ENCODE peak calls at places on chromosomes 12 and 14, in ten cellular contexts. One of them, this sample, is unnamed. For H3K9me3, the result is how much of the 10 kb centered on the place peaks cover.

GRCh38 chr12:7450667-7451066 is 6.7 kb upstream of the CD163L1 start:
- DNase-seq in lower lobe of right lung: no peak
- DNase-seq in neural progenitor cell: no peak
- DNase-seq in PC-9: no peak
- DNase-seq in transverse colon: no peak
- DNase-seq in adrenal gland: no peak
- DNase-seq in breast epithelium: no peak
- DNase-seq in colonic mucosa: no peak
- DNase-seq in tibial nerve: no peak
- DNase-seq in tibial artery: no peak
- DNase-seq in this sample: no peak

GRCh38 chr12:79358716-79359341 is 331.9 kb downstream of the PAWR start:
- DNase-seq in tibial artery: no peak
- DNase-seq in neural progenitor cell: no peak
- DNase-seq in adrenal gland: no peak
- DNase-seq in lower lobe of right lung: no peak
- DNase-seq in transverse colon: no peak
- DNase-seq in breast epithelium: peak
- DNase-seq in tibial nerve: no peak
- DNase-seq in PC-9: no peak
- DNase-seq in colonic mucosa: no peak
- DNase-seq in this sample: no peak

GRCh38 chr12:85784096-85784720 is 52.0 kb downstream of the RASSF9 start:
- DNase-seq in lower lobe of right lung: no peak
- DNase-seq in tibial nerve: no peak
- DNase-seq in PC-9: peak
- DNase-seq in transverse colon: no peak
- DNase-seq in tibial artery: no peak
- DNase-seq in neural progenitor cell: no peak
- DNase-seq in breast epithelium: no peak
- DNase-seq in adrenal gland: no peak
- DNase-seq in colonic mucosa: no peak
- DNase-seq in this sample: no peak

GRCh38 chr14:35821546-35822411 is 4.4 kb upstream of the BRMS1L start:
- DNase-seq in tibial nerve: no peak
- DNase-seq in transverse colon: no peak
- DNase-seq in adrenal gland: no peak
- DNase-seq in tibial artery: no peak
- DNase-seq in PC-9: peak
- DNase-seq in lower lobe of right lung: no peak
- DNase-seq in colonic mucosa: no peak
- DNase-seq in neural progenitor cell: no peak
- DNase-seq in breast epithelium: no peak
- DNase-seq in this sample: no peak

GRCh38 chr12:66900616-66901015 is 221.7 kb upstream of the GRIP1 start:
- DNase-seq in PC-9: no peak
- DNase-seq in transverse colon: no peak
- DNase-seq in tibial nerve: no peak
- DNase-seq in neural progenitor cell: no peak
- DNase-seq in colonic mucosa: no peak
- DNase-seq in lower lobe of right lung: no peak
- DNase-seq in tibial artery: no peak
- DNase-seq in adrenal gland: no peak
- DNase-seq in breast epithelium: no peak
- DNase-seq in this sample: no peak

GRCh38 chr12:112252184-112252583 is 126.8 kb downstream of the TRAFD1 start:
- DNase-seq in PC-9: no peak
- DNase-seq in transverse colon: no peak
- DNase-seq in colonic mucosa: no peak
- DNase-seq in neural progenitor cell: no peak
- DNase-seq in breast epithelium: no peak
- DNase-seq in tibial nerve: no peak
- DNase-seq in adrenal gland: no peak
- DNase-seq in tibial artery: no peak
- DNase-seq in lower lobe of right lung: peak
- DNase-seq in this sample: no peak

GRCh38 chr14:61258985-61259384 is 22.2 kb downstream of the TMEM30B start:
- DNase-seq in transverse colon: no peak
- DNase-seq in adrenal gland: no peak
- DNase-seq in tibial nerve: no peak
- DNase-seq in neural progenitor cell: no peak
- DNase-seq in tibial artery: no peak
- DNase-seq in colonic mucosa: no peak
- DNase-seq in breast epithelium: no peak
- DNase-seq in PC-9: no peak
- DNase-seq in lower lobe of right lung: no peak
- DNase-seq in this sample: no peak

GRCh38 chr14:80213602-80214001 is 2.3 kb upstream of the DIO2 start:
- DNase-seq in neural progenitor cell: peak
- DNase-seq in PC-9: peak
- DNase-seq in adrenal gland: peak
- DNase-seq in tibial artery: no peak
- DNase-seq in breast epithelium: no peak
- DNase-seq in tibial nerve: no peak
- DNase-seq in colonic mucosa: peak
- DNase-seq in transverse colon: peak
- DNase-seq in lower lobe of right lung: no peak
- DNase-seq in this sample: no peak

GRCh38 chr12:53207042-53207441 is at the start of gene ITGB7:
- DNase-seq in tibial artery: peak
- DNase-seq in tibial nerve: no peak
- DNase-seq in transverse colon: peak
- DNase-seq in colonic mucosa: peak
- DNase-seq in lower lobe of right lung: no peak
- DNase-seq in adrenal gland: no peak
- DNase-seq in neural progenitor cell: no peak
- DNase-seq in PC-9: no peak
- DNase-seq in breast epithelium: no peak
- DNase-seq in this sample: peak

GRCh38 chr14:85853996-85854526 is 324.1 kb downstream of the FLRT2 start:
- DNase-seq in neural progenitor cell: no peak
- DNase-seq in adrenal gland: no peak
- DNase-seq in PC-9: no peak
- DNase-seq in colonic mucosa: no peak
- DNase-seq in tibial nerve: no peak
- DNase-seq in transverse colon: no peak
- DNase-seq in breast epithelium: no peak
- DNase-seq in lower lobe of right lung: no peak
- DNase-seq in tibial artery: no peak
- DNase-seq in this sample: no peak

GRCh38 chr14:34044666-34045306 is 93.9 kb upstream of the EGLN3 start:
- DNase-seq in adrenal gland: no peak
- DNase-seq in lower lobe of right lung: no peak
- DNase-seq in PC-9: no peak
- DNase-seq in breast epithelium: no peak
- DNase-seq in tibial artery: no peak
- DNase-seq in tibial nerve: no peak
- DNase-seq in colonic mucosa: no peak
- DNase-seq in transverse colon: no peak
- DNase-seq in neural progenitor cell: no peak
- DNase-seq in this sample: no peak

GRCh38 chr12:105555556-105555973 is 225.1 kb downstream of the C12orf75 start:
- DNase-seq in lower lobe of right lung: no peak
- DNase-seq in neural progenitor cell: no peak
- DNase-seq in tibial artery: no peak
- DNase-seq in tibial nerve: no peak
- DNase-seq in colonic mucosa: no peak
- DNase-seq in breast epithelium: no peak
- DNase-seq in PC-9: no peak
- DNase-seq in transverse colon: no peak
- DNase-seq in adrenal gland: no peak
- DNase-seq in this sample: no peak

GRCh38 chr14:100903672-100904185 is at the start of gene RTL1:
- DNase-seq in tibial artery: peak
- DNase-seq in colonic mucosa: no peak
- DNase-seq in breast epithelium: no peak
- DNase-seq in neural progenitor cell: no peak
- DNase-seq in lower lobe of right lung: no peak
- DNase-seq in transverse colon: no peak
- DNase-seq in adrenal gland: peak
- DNase-seq in PC-9: no peak
- DNase-seq in tibial nerve: no peak
- DNase-seq in this sample: peak

GRCh38 chr12:13198921-13199320 is 2.4 kb downstream of the EMP1 start:
- DNase-seq in tibial artery: no peak
- DNase-seq in transverse colon: no peak
- DNase-seq in lower lobe of right lung: no peak
- DNase-seq in adrenal gland: no peak
- DNase-seq in PC-9: peak
- DNase-seq in colonic mucosa: no peak
- DNase-seq in tibial nerve: no peak
- DNase-seq in breast epithelium: no peak
- DNase-seq in neural progenitor cell: no peak
- DNase-seq in this sample: no peak

GRCh38 chr12:100453953-100454352 is 19.7 kb upstream of the NR1H4 start:
- DNase-seq in adrenal gland: no peak
- DNase-seq in neural progenitor cell: no peak
- DNase-seq in breast epithelium: no peak
- DNase-seq in colonic mucosa: no peak
- DNase-seq in PC-9: no peak
- DNase-seq in lower lobe of right lung: no peak
- DNase-seq in transverse colon: no peak
- DNase-seq in tibial artery: no peak
- DNase-seq in tibial nerve: no peak
- DNase-seq in this sample: no peak
- H3K27ac ChIP-seq in adrenal gland: no peak
- H3K27ac ChIP-seq in neural progenitor cell: no peak
- H3K27ac ChIP-seq in breast epithelium: no peak
- H3K27ac ChIP-seq in colonic mucosa: no peak
- H3K27ac ChIP-seq in PC-9: no peak
- H3K27ac ChIP-seq in lower lobe of right lung: no peak
- H3K27ac ChIP-seq in transverse colon: no peak
- H3K27ac ChIP-seq in tibial artery: no peak
- H3K27ac ChIP-seq in tibial nerve: no peak
- H3K27ac ChIP-seq in this sample: no peak

DNA sequence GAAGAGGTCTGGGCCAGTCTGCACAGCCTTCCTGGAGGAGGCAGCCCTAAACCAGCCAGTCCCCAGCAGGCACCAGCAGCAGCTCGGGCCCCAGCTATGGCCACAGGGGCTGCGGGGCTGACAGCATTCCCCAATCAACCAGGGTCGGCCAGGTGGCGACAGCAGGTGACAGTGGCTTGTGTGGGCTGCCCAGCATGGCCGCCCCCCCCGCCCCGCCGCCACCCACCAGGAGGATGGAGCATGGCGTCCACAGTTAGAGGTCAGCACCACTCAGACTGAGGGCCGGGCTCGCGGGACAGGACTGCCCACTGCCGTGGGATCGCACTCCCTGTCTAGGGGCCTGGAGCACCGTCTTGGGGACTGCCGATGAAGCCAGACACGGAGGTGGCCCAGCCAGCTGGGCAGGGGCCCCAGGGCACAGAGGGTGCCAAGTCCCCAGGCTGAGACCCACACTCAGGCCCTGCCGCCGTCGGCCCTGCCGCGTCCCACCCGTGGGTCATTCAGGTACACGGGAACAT is 15.0 kb downstream of the AKT1 start:
- DNase-seq in tibial nerve: no peak
- DNase-seq in lower lobe of right lung: no peak
- DNase-seq in tibial artery: no peak
- DNase-seq in neural progenitor cell: no peak
- DNase-seq in adrenal gland: no peak
- DNase-seq in PC-9: no peak
- DNase-seq in colonic mucosa: no peak
- DNase-seq in breast epithelium: no peak
- DNase-seq in transverse colon: no peak
- DNase-seq in this sample: no peak
- H3K9me3 ChIP-seq in tibial nerve: under half
- H3K9me3 ChIP-seq in lower lobe of right lung: under half
- H3K9me3 ChIP-seq in tibial artery: under half
- H3K9me3 ChIP-seq in neural progenitor cell: under half
- H3K9me3 ChIP-seq in adrenal gland: under half
- H3K9me3 ChIP-seq in PC-9: under half
- H3K9me3 ChIP-seq in colonic mucosa: under half
- H3K9me3 ChIP-seq in breast epithelium: under half
- H3K9me3 ChIP-seq in transverse colon: under half
- H3K9me3 ChIP-seq in this sample: under half

GRCh38 chr14:32637582-32637981 is 301.1 kb upstream of the NPAS3 start:
- DNase-seq in transverse colon: no peak
- DNase-seq in colonic mucosa: no peak
- DNase-seq in lower lobe of right lung: no peak
- DNase-seq in tibial nerve: no peak
- DNase-seq in PC-9: no peak
- DNase-seq in adrenal gland: no peak
- DNase-seq in breast epithelium: no peak
- DNase-seq in tibial artery: no peak
- DNase-seq in neural progenitor cell: no peak
- DNase-seq in this sample: no peak

GRCh38 chr14:32633214-32633864 is 304.2 kb downstream of the AKAP6 start:
- DNase-seq in tibial artery: no peak
- DNase-seq in PC-9: no peak
- DNase-seq in neural progenitor cell: peak
- DNase-seq in transverse colon: no peak
- DNase-seq in tibial nerve: no peak
- DNase-seq in breast epithelium: no peak
- DNase-seq in lower lobe of right lung: no peak
- DNase-seq in adrenal gland: no peak
- DNase-seq in colonic mucosa: no peak
- DNase-seq in this sample: no peak

GRCh38 chr14:32635103-32635719 is 303.5 kb upstream of the NPAS3 start:
- DNase-seq in transverse colon: no peak
- DNase-seq in breast epithelium: no peak
- DNase-seq in colonic mucosa: no peak
- DNase-seq in tibial artery: no peak
- DNase-seq in neural progenitor cell: no peak
- DNase-seq in adrenal gland: no peak
- DNase-seq in tibial nerve: no peak
- DNase-seq in lower lobe of right lung: no peak
- DNase-seq in PC-9: no peak
- DNase-seq in this sample: no peak

GRCh38 chr14:32630701-32631100 is 301.6 kb downstream of the AKAP6 start:
- DNase-seq in transverse colon: no peak
- DNase-seq in neural progenitor cell: no peak
- DNase-seq in tibial nerve: no peak
- DNase-seq in lower lobe of right lung: no peak
- DNase-seq in tibial artery: no peak
- DNase-seq in breast epithelium: no peak
- DNase-seq in PC-9: no peak
- DNase-seq in adrenal gland: no peak
- DNase-seq in colonic mucosa: no peak
- DNase-seq in this sample: no peak

GRCh38 chr14:32633930-32634329 is 304.7 kb upstream of the NPAS3 start:
- DNase-seq in neural progenitor cell: no peak
- DNase-seq in adrenal gland: no peak
- DNase-seq in colonic mucosa: no peak
- DNase-seq in transverse colon: no peak
- DNase-seq in PC-9: no peak
- DNase-seq in tibial artery: no peak
- DNase-seq in lower lobe of right lung: no peak
- DNase-seq in breast epithelium: no peak
- DNase-seq in tibial nerve: no peak
- DNase-seq in this sample: no peak
- H3K27ac ChIP-seq in neural progenitor cell: no peak
- H3K27ac ChIP-seq in adrenal gland: no peak
- H3K27ac ChIP-seq in colonic mucosa: no peak
- H3K27ac ChIP-seq in transverse colon: no peak
- H3K27ac ChIP-seq in PC-9: no peak
- H3K27ac ChIP-seq in tibial artery: no peak
- H3K27ac ChIP-seq in lower lobe of right lung: no peak
- H3K27ac ChIP-seq in breast epithelium: no peak
- H3K27ac ChIP-seq in tibial nerve: no peak
- H3K27ac ChIP-seq in this sample: no peak

DNA sequence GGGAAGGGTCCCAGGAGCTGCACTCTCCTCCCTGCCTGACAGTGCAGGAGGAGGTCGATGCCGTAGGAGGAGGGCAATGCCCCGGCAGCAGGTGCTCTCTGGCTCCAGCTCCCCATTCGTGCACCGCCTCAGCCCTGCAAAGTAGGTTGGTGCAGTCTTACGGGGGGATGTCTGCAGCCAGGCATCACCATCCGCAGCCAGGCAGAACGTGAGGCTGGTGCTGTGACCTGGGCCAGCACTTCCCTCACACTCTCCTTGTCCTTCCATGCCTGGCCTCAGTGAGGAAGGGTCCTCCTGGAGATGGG is 185.0 kb upstream of the C14orf180 start:
- DNase-seq in tibial artery: no peak
- DNase-seq in colonic mucosa: peak
- DNase-seq in lower lobe of right lung: no peak
- DNase-seq in neural progenitor cell: no peak
- DNase-seq in adrenal gland: no peak
- DNase-seq in breast epithelium: no peak
- DNase-seq in tibial nerve: no peak
- DNase-seq in transverse colon: no peak
- DNase-seq in PC-9: no peak
- DNase-seq in this sample: no peak
- H3K9me3 ChIP-seq in tibial artery: under half
- H3K9me3 ChIP-seq in colonic mucosa: under half
- H3K9me3 ChIP-seq in lower lobe of right lung: under half
- H3K9me3 ChIP-seq in neural progenitor cell: under half
- H3K9me3 ChIP-seq in adrenal gland: under half
- H3K9me3 ChIP-seq in breast epithelium: under half
- H3K9me3 ChIP-seq in tibial nerve: under half
- H3K9me3 ChIP-seq in transverse colon: under half
- H3K9me3 ChIP-seq in PC-9: under half
- H3K9me3 ChIP-seq in this sample: under half